ENCODE peak calls at places on chromosomes 6 and 20, in five cellular contexts. L is stomach, X is upper lobe of left lung, V is suprapubic skin, H is Panc1. S is an unnamed sample.

GRCh38 chr6:100078509-100078908 is 84.5 kb upstream of the MCHR2 start:
- DNase-seq in X (no peak), L (no peak), V (no peak), H (no peak), S (peak; percentile 12)

GRCh38 chr6:95117236-95117635 is 460.1 kb upstream of the MANEA start:
- DNase-seq in H (no peak), V (no peak), X (no peak), L (no peak), S (no peak)

GRCh38 chr6:4460595-4461475 is 315.4 kb upstream of the CDYL start:
- DNase-seq in H (no peak), X (peak; percentile 10), L (peak; percentile 29), V (peak; percentile 70), S (no peak)

GRCh38 chr6:33204415-33205171 is at the start of gene HSD17B8:
- DNase-seq in L (peak; percentile 96), X (peak; percentile 96), V (peak; percentile 96), H (no peak), S (peak; percentile 88)

GRCh38 chr6:21998539-21998938 is 298.3 kb downstream of the PRL start:
- DNase-seq in V (no peak), X (no peak), L (no peak), H (no peak), S (no peak)

GRCh38 chr6:161076211-161076677 is 84.7 kb downstream of the MAP3K4 start:
- DNase-seq in H (no peak), L (no peak), X (no peak), V (no peak), S (no peak)

GRCh38 chr6:169587992-169588391 is 113.8 kb downstream of the WDR27 start:
- DNase-seq in V (no peak), X (no peak), H (no peak), L (no peak), S (no peak)

GRCh38 chr20:46551508-46552280 is 1.2 kb upstream of the OCSTAMP start:
- DNase-seq in V (no peak), H (no peak), L (no peak), X (no peak), S (no peak)

GRCh38 chr6:28910901-28911680 is 12.7 kb downstream of the TRIM27 start:
- DNase-seq in L (no peak), V (no peak), H (no peak), X (no peak), S (peak; percentile 45)

GRCh38 chr6:79833264-79833663 is 114.1 kb downstream of the ELOVL4 start:
- DNase-seq in X (no peak), V (no peak), L (no peak), H (no peak), S (no peak)

GRCh38 chr20:53194891-53195290 is 222.7 kb downstream of the TSHZ2 start:
- DNase-seq in L (no peak), V (no peak), H (no peak), X (no peak), S (no peak)

GRCh38 chr20:62066983-62067433 is 1.3 kb upstream of the TAF4 start:
- DNase-seq in X (no peak), V (no peak), L (no peak), H (no peak), S (no peak)

GRCh38 chr6:118799826-118800225 is 94.1 kb upstream of the ASF1A start:
- DNase-seq in H (no peak), L (no peak), V (no peak), X (no peak), S (no peak)

GRCh38 chr6:136586295-136586694 is 36.1 kb upstream of the MAP7 start:
- DNase-seq in X (no peak), L (no peak), H (peak; percentile 41), V (no peak), S (no peak)

GRCh38 chr20:3239867-3240775 is 1.1 kb upstream of the SLC4A11 start:
- DNase-seq in X (peak; percentile 85), L (no peak), H (no peak), V (no peak), S (peak; percentile 36)

GRCh38 chr6:50791900-50792508 is 26.7 kb upstream of the TFAP2B start:
- DNase-seq in L (no peak), V (no peak), X (no peak), H (peak; percentile 28), S (peak; percentile 50)

GRCh38 chr6:13708679-13709261 is 2.9 kb downstream of the RANBP9 start:
- DNase-seq in V (no peak), X (no peak), H (no peak), L (no peak), S (peak; percentile 61)

GRCh38 chr6:138555294-138555988 is 56.1 kb upstream of the NHSL1 start:
- DNase-seq in L (no peak), H (no peak), X (no peak), V (no peak), S (peak; percentile 79)

GRCh38 chr6:139778113-139778512 is 403.7 kb upstream of the CITED2 start:
- DNase-seq in H (no peak), V (no peak), X (no peak), L (no peak), S (no peak)

GRCh38 chr6:34248198-34248726 is 544 bp downstream of the SMIM29 start:
- DNase-seq in H (no peak), L (peak; percentile 52), V (peak; percentile 85), X (peak; percentile 82), S (peak; percentile 40)

GRCh38 chr20:433300-433975 is 25.3 kb downstream of the RBCK1 start:
- DNase-seq in H (no peak), L (no peak), V (peak; percentile 29), X (no peak), S (no peak)

GRCh38 chr6:156617376-156617775 is 159.8 kb upstream of the ARID1B start:
- DNase-seq in H (no peak), L (peak; percentile 43), V (no peak), X (no peak), S (peak; percentile 32)

GRCh38 chr6:74946961-74947360 is 258.9 kb downstream of the COL12A1 start:
- DNase-seq in V (no peak), L (no peak), H (no peak), X (no peak), S (peak; percentile 67)

GRCh38 chr6:38673397-38674165 is 29.4 kb downstream of the GLO1 start:
- DNase-seq in H (no peak), X (no peak), L (no peak), V (no peak), S (peak; percentile 71)

GRCh38 chr20:12798286-12798685 is 210.5 kb upstream of the SPTLC3 start:
- DNase-seq in V (no peak), L (no peak), X (no peak), H (no peak), S (no peak)

GRCh38 chr6:104685871-104686549 is 173.7 kb downstream of the HACE1 start:
- DNase-seq in H (no peak), L (no peak), V (no peak), X (no peak), S (no peak)

GRCh38 chr20:57761413-57761734 is 51.6 kb upstream of the PMEPA1 start:
- DNase-seq in L (no peak), V (no peak), H (no peak), X (no peak), S (no peak)

GRCh38 chr6:17672064-17672718 is 34.5 kb downstream of the NUP153 start:
- DNase-seq in H (no peak), X (no peak), L (no peak), V (no peak), S (no peak)

GRCh38 chr6:17045581-17046322 is 56.1 kb upstream of the STMND1 start:
- DNase-seq in H (no peak), X (no peak), L (no peak), V (no peak), S (peak; percentile 6)

GRCh38 chr6:26065952-26066380 is 21.3 kb upstream of the HFE start:
- DNase-seq in V (no peak), L (peak; percentile 78), H (no peak), X (no peak), S (peak; percentile 79)

GRCh38 chr6:12383448-12383847 is 93.3 kb downstream of the EDN1 start:
- DNase-seq in X (no peak), H (no peak), V (no peak), L (no peak), S (no peak)

GRCh38 chr20:32470940-32471339 is 112.8 kb downstream of the ASXL1 start:
- DNase-seq in X (no peak), V (no peak), H (no peak), L (no peak), S (no peak)

GRCh38 chr20:32468860-32469259 is 110.7 kb downstream of the ASXL1 start:
- DNase-seq in L (no peak), V (no peak), H (no peak), X (no peak), S (peak; percentile 37)

GRCh38 chr20:32468313-32468640 is 110.1 kb downstream of the ASXL1 start:
- DNase-seq in H (no peak), X (no peak), L (no peak), V (no peak), S (no peak)

GRCh38 chr20:32472581-32473207 is 112.4 kb downstream of the NOL4L start:
- DNase-seq in V (no peak), L (no peak), X (peak; percentile 56), H (no peak), S (no peak)

GRCh38 chr20:32470025-32470861 is 112.1 kb downstream of the ASXL1 start:
- DNase-seq in V (no peak), X (peak; percentile 86), H (no peak), L (no peak), S (peak; percentile 99)
- TF ChIP-seq CTCF in V (peak; percentile 21), X (peak; percentile 78), H (peak; percentile 87), L (no peak), S (peak; percentile 97)

GRCh38 chr6:106520711-106521367 is 108.5 kb downstream of the RTN4IP1 start:
- DNase-seq in X (no peak), V (no peak), H (no peak), L (peak; percentile 50), S (no peak)
- TF ChIP-seq POLR2AphosphoS5 in X (peak; percentile 53), V (no peak), H (no peak), L (peak; percentile 19), S (no peak)

DNA sequence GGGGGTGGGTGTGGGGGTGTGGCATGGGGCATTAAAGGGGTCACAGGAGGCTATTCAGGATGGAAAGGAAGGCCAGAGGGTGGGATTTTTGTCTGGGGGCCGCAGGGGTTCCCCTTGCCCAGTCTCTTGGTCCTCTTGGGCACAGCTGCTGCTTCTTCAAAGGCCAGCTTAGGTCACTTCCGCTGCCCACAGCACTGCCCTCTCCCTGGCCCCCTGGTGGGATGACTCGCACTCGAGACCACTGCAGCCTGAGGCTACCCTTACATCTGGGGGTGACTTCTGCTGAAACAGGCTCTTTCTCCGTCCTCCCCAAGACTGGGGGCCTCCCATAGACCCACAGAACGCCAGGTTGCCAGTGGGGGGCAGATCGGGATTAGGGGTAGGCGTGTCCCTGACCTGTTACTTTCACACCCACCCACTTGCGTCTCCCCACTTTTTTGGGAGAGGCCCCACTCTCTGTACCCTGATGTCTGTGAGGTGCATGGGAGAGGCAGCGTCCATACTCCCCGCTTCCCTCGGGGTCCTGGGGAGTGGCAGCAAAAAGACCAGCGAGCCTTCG is 1.3 kb downstream of the LKAAEAR1 start:
- DNase-seq in L (no peak), X (no peak), V (no peak), H (no peak), S (no peak)
- TF ChIP-seq CTCF in L (no peak), X (no peak), V (no peak), H (no peak), S (no peak)

GRCh38 chr6:149951096-149951495 is 9.3 kb downstream of the ULBP2 start:
- DNase-seq in V (no peak), H (no peak), X (no peak), L (no peak), S (no peak)
- TF ChIP-seq POLR2AphosphoS5 in V (no peak), H (no peak), X (no peak), L (no peak), S (no peak)